ENCODE peak calls at places on chromosomes 2 and 18, in seven cellular contexts. A, E, I, R, D, T and N are unnamed samples.

GRCh38 chr2:150888337-150888736 is 373.3 kb downstream of the RBM43 start:
- DNase-seq in I (no peak), A (peak), T (no peak), D (no peak), E (no peak), R (no peak), N (no peak)

GRCh38 chr2:191051825-191052778 is 38.1 kb upstream of the STAT1 start:
- DNase-seq in D (no peak), I (no peak), A (peak), T (peak), R (peak), E (peak), N (no peak)

GRCh38 chr2:48482774-48483173 is 47.2 kb upstream of the STON1 start:
- DNase-seq in R (no peak), I (no peak), A (peak), T (peak), E (no peak), D (no peak), N (no peak)

GRCh38 chr2:156907806-156908205 is 349.7 kb upstream of the GALNT5 start:
- DNase-seq in I (no peak), D (no peak), E (no peak), R (no peak), T (peak), A (no peak), N (no peak)

GRCh38 chr2:9800975-9801723 is 42.1 kb upstream of the TAF1B start:
- DNase-seq in T (peak), I (peak), A (peak), D (no peak), E (no peak), R (no peak), N (no peak)

GRCh38 chr18:58865714-58866113 is 1.0 kb downstream of the ZNF532 start:
- DNase-seq in A (no peak), D (no peak), T (no peak), R (no peak), I (no peak), E (no peak), N (no peak)

GRCh38 chr2:19542796-19543195 is 184.4 kb upstream of the OSR1 start:
- DNase-seq in A (peak), R (no peak), I (no peak), E (no peak), D (no peak), T (peak), N (no peak)

GRCh38 chr2:125696573-125696972 is 959.4 kb upstream of the GYPC start:
- DNase-seq in E (no peak), I (no peak), T (peak), D (no peak), R (no peak), A (no peak), N (no peak)

GRCh38 chr18:76875390-76876330 is 53.3 kb downstream of the ZNF236 start:
- DNase-seq in R (peak), E (peak), I (no peak), T (peak), A (peak), D (peak), N (peak)

GRCh38 chr2:220499281-220499680 is 871.9 kb downstream of the SLC4A3 start:
- DNase-seq in R (no peak), D (no peak), I (no peak), E (no peak), T (peak), A (peak), N (no peak)

GRCh38 chr2:182694189-182694588 is 21.9 kb upstream of the DNAJC10 start:
- DNase-seq in A (no peak), I (no peak), D (no peak), T (no peak), R (no peak), E (no peak), N (no peak)

GRCh38 chr2:152407204-152407721 is 72.3 kb downstream of the FMNL2 start:
- DNase-seq in D (peak), R (no peak), I (no peak), T (peak), A (peak), E (peak), N (peak)

GRCh38 chr18:58117685-58118403 is 73.8 kb downstream of the NEDD4L start:
- DNase-seq in D (peak), T (peak), E (no peak), I (no peak), R (peak), A (peak), N (no peak)

GRCh38 chr18:67875057-67875456 is 358.5 kb upstream of the DSEL start:
- DNase-seq in I (no peak), E (no peak), T (peak), R (no peak), D (no peak), A (no peak), N (no peak)

GRCh38 chr2:23574919-23575654 is 190.1 kb downstream of the KLHL29 start:
- DNase-seq in D (no peak), T (no peak), A (no peak), E (no peak), I (no peak), R (no peak), N (peak)

GRCh38 chr18:27887287-27887686 is 289.6 kb downstream of the CDH2 start:
- DNase-seq in T (peak), I (no peak), A (no peak), E (no peak), R (no peak), D (no peak), N (no peak)

GRCh38 chr2:38178556-38179419 is 102.8 kb upstream of the CYP1B1 start:
- DNase-seq in E (no peak), A (peak), T (no peak), R (peak), D (peak), I (no peak), N (no peak)

GRCh38 chr2:60554649-60555065 is 1.2 kb upstream of the BCL11A start:
- DNase-seq in A (no peak), I (no peak), E (no peak), T (no peak), R (no peak), D (no peak), N (peak)

GRCh38 chr2:20149703-20150030 is 75.3 kb downstream of the SDC1 start:
- DNase-seq in E (no peak), D (no peak), T (no peak), I (no peak), R (no peak), A (no peak), N (no peak)

GRCh38 chr18:63025251-63025710 is 294.3 kb downstream of the BCL2 start:
- DNase-seq in A (no peak), D (peak), R (no peak), I (no peak), E (no peak), T (peak), N (peak)

GRCh38 chr2:55934337-55934736 is 10.8 kb upstream of the EFEMP1 start:
- DNase-seq in E (no peak), I (no peak), D (no peak), T (no peak), R (no peak), A (no peak), N (no peak)

GRCh38 chr2:176123847-176124273 is 1.3 kb downstream of the HOXD9 start:
- DNase-seq in E (no peak), D (no peak), T (no peak), I (no peak), A (no peak), R (no peak), N (no peak)

GRCh38 chr2:107132141-107132540 is 246.2 kb upstream of the ST6GAL2 start:
- DNase-seq in E (no peak), A (no peak), T (no peak), I (no peak), D (no peak), R (no peak), N (peak)

GRCh38 chr2:8229546-8229986 is 452.3 kb upstream of the ID2 start:
- DNase-seq in A (peak), T (peak), I (no peak), E (no peak), D (peak), R (peak), N (no peak)

GRCh38 chr2:1421731-1422130 is 8.5 kb downstream of the TPO start:
- DNase-seq in E (no peak), I (no peak), A (no peak), T (no peak), D (no peak), R (no peak), N (no peak)

GRCh38 chr2:81895620-81896245 is 1591.2 kb upstream of the LRRTM1 start:
- DNase-seq in A (no peak), D (no peak), E (no peak), I (no peak), R (no peak), T (no peak), N (no peak)

GRCh38 chr2:81894451-81894990 is 1590.0 kb upstream of the LRRTM1 start:
- DNase-seq in E (no peak), D (no peak), R (no peak), T (peak), A (no peak), I (no peak), N (no peak)
- TF ChIP-seq CTCF in E (no peak), D (no peak), R (no peak), T (no peak), A (no peak), I (no peak), N (no peak)

GRCh38 chr18:10490401-10491289 is 35.2 kb upstream of the NAPG start:
- DNase-seq in T (no peak), A (no peak), I (no peak), R (no peak), E (no peak), D (peak), N (no peak)
- TF ChIP-seq CTCF in T (no peak), A (no peak), I (no peak), R (peak), E (peak), D (no peak), N (no peak)

GRCh38 chr2:229578052-229578846 is 136.1 kb downstream of the DNER start:
- DNase-seq in R (no peak), T (no peak), A (no peak), E (no peak), D (no peak), I (no peak), N (no peak)
- TF ChIP-seq CTCF in R (no peak), T (no peak), A (no peak), E (no peak), D (no peak), I (no peak), N (no peak)

GRCh38 chr2:133581027-133581760 is 12.9 kb upstream of the NCKAP5 start:
- DNase-seq in D (no peak), A (peak), T (no peak), R (no peak), E (no peak), I (no peak), N (no peak)
- TF ChIP-seq CTCF in D (no peak), A (peak), T (peak), R (no peak), E (peak), I (no peak), N (no peak)

DNA sequence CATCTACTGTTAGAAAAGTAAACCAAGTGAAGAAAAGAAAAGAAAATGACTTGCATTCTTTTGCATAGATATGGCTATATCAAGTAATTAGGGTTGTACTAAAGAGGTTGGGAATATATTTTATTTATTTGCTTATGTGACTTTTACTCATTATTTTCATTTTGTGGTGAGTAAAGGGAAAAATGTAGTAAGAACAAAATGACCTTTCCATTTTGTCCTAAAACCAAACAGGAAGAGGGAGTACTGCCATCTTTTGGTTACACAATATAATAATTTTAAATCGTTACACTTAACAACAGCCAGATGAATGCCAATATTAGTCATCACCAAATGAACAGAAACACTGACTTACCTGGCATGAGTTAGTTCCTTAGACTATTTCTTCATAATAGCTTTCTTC is 47.3 kb upstream of the NDUFV2 start:
- DNase-seq in R (no peak), I (no peak), T (peak), A (peak), E (no peak), D (no peak), N (no peak)
- TF ChIP-seq CTCF in R (no peak), I (no peak), T (peak), A (peak), E (no peak), D (no peak), N (no peak)